ENCODE peak calls at places on chromosomes 5 and 9, in ten cellular contexts. D is omental fat pad; I is HCT116; P is keratinocyte; H is CD8-positive, alpha-beta T cell; U is dorsolateral prefrontal cortex; K is GM12865; X is left ventricle myocardium inferior; L is foreskin fibroblast; O is retinal pigment epithelial cell. A is an unnamed sample.

GRCh38 chr5:154236011-154236410 is 45.5 kb downstream of the GALNT10 start:
- DNase-seq in D (no peak), I (no peak), P (no peak), H (no peak), U (no peak), K (no peak), X (no peak), L (no peak), O (no peak), A (no peak)

GRCh38 chr9:71285191-71285656 is 163.8 kb upstream of the TRPM3 start:
- DNase-seq in D (no peak), I (peak; percentile 43), P (no peak), H (peak; percentile 29), U (peak; percentile 50), K (peak; percentile 70), X (no peak), L (peak; percentile 79), O (peak; percentile 16), A (peak; percentile 34)

GRCh38 chr9:125843646-125844045 is 96.5 kb downstream of the PBX3 start:
- DNase-seq in D (no peak), I (no peak), P (no peak), H (no peak), U (no peak), K (no peak), X (no peak), L (peak; percentile 43), O (peak; percentile 52), A (no peak)

GRCh38 chr5:170380361-170380951 is 8.7 kb downstream of the KCNMB1 start:
- DNase-seq in D (no peak), I (no peak), P (no peak), H (no peak), U (no peak), K (no peak), X (no peak), L (no peak), O (no peak), A (no peak)

GRCh38 chr5:65150599-65150998 is 331.1 kb downstream of the ADAMTS6 start:
- DNase-seq in D (no peak), I (no peak), P (no peak), H (no peak), U (no peak), K (no peak), X (no peak), L (no peak), O (no peak), A (no peak)

GRCh38 chr5:60410427-60410826 is 289.5 kb downstream of the DEPDC1B start:
- DNase-seq in D (no peak), I (no peak), P (no peak), H (no peak), U (no peak), K (peak; percentile 2), X (no peak), L (no peak), O (no peak), A (no peak)

GRCh38 chr9:105309531-105309931 is 65.1 kb downstream of the SLC44A1 start:
- DNase-seq in D (no peak), I (no peak), P (no peak), H (no peak), U (no peak), K (no peak), X (no peak), L (peak; percentile 32), O (no peak), A (no peak)

GRCh38 chr9:20623021-20623747 is 885 bp upstream of the MLLT3 start:
- DNase-seq in D (no peak), I (no peak), P (no peak), H (peak; percentile 62), U (peak; percentile 53), K (peak; percentile 69), X (peak; percentile 26), L (peak; percentile 55), O (no peak), A (peak; percentile 26)

GRCh38 chr9:74742792-74743389 is 144.8 kb downstream of the TRPM6 start:
- DNase-seq in D (no peak), I (peak; percentile 19), P (no peak), H (no peak), U (peak; percentile 54), K (peak; percentile 26), X (no peak), L (peak; percentile 74), O (no peak), A (no peak)

GRCh38 chr5:95595289-95595931 is 24.5 kb upstream of the GPR150 start:
- DNase-seq in D (no peak), I (no peak), P (no peak), H (no peak), U (no peak), K (no peak), X (no peak), L (no peak), O (no peak), A (no peak)

GRCh38 chr5:99099691-99100090 is 170.9 kb upstream of the CHD1 start:
- DNase-seq in D (no peak), I (no peak), P (no peak), H (no peak), U (no peak), K (no peak), X (no peak), L (no peak), O (no peak), A (no peak)

GRCh38 chr9:76223749-76224340 is 170.4 kb downstream of the RFK start:
- DNase-seq in D (no peak), I (no peak), P (no peak), H (no peak), U (no peak), K (no peak), X (no peak), L (peak; percentile 33), O (no peak), A (no peak)

DNA sequence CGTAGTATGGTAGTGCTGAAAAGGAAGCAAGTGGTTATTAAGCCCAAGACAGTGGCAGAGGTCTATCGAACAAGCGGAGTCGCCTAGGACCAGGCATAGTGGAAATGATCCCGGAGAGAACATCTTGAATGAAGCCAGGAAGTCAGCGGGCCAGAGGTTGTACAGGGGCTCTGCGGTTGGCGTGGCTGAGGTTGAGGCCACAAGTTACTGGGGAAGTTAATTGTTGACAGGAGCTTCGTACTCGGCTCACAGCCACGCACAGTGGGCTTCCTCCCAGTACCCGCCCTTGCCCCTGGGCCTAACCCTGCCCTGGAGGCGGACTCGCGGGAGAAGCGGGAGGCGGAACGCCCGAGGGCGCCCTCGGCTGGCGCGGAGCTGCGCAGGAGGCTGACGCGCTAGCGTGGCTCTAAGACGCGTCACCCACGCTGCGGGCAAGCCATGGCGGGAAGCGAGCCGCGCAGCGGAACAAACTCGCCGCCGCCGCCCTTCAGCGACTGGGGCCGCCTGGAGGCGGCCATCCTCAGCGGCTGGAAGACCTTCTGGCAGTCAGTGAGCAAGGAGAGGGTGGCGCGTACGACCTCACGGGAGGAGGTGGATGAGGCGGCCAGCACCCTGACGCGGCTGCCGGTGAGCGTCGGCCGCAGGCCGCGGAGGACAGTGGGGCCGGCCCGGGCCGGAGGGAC is at the start of gene FBXO4:
- DNase-seq in D (peak; percentile 34), I (peak; percentile 61), P (no peak), H (peak; percentile 88), U (peak; percentile 81), K (peak; percentile 93), X (peak; percentile 89), L (peak; percentile 96), O (no peak), A (peak; percentile 82)
- TF ChIP-seq CTCF in D (no peak), I (peak; percentile 24), P (peak; percentile 49), H (peak; percentile 57), U (peak; percentile 34), K (peak; percentile 68), X (peak; percentile 65), L (peak; percentile 46), O (peak; percentile 58), A (peak; percentile 90)

GRCh38 chr5:89613222-89613956 is 730.4 kb upstream of the MEF2C start:
- DNase-seq in D (no peak), I (no peak), P (no peak), H (no peak), U (no peak), K (peak; percentile 59), X (no peak), L (no peak), O (no peak), A (peak; percentile 52)

DNA sequence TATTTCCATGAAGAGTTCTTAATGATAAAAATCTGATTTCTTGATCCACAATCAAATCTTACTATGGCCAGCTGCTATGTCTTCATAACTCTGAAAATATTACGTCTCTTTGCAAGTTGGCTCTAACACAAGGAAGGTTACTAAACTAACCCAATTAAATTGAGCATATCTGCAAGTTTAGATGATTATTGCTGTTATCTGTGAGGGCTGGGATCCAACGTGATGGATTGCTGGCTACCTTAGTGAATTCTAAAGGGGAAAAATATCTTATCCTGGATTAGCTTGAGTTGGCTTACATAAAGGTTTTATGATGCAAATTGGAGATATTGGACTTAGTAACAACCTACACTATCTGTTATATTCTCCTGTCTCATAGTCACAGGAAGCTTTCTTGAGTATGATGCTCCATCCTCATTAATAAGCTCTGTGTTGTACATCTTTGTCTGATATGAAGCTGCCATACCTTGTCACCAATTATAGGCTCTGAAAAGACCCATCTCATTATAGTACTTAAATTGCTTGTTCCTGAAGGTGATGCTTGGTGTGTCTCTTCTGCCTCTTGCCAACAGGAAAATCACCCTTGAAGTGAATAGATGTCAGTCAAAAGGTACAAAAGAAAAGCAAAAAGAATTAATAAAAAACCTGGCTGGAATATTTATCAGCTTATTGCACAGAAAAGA is 733.0 kb upstream of the MEF2C start:
- DNase-seq in D (no peak), I (no peak), P (no peak), H (no peak), U (no peak), K (no peak), X (no peak), L (no peak), O (no peak), A (no peak)
- TF ChIP-seq CTCF in D (no peak), I (no peak), P (no peak), H (no peak), U (no peak), K (no peak), X (no peak), L (no peak), O (no peak), A (no peak)

GRCh38 chr5:43469671-43470396 is 13.8 kb downstream of the TMEM267 start:
- DNase-seq in D (no peak), I (no peak), P (no peak), H (no peak), U (no peak), K (no peak), X (no peak), L (no peak), O (no peak), A (no peak)
- TF ChIP-seq CTCF in D (no peak), I (no peak), P (peak; percentile 28), H (no peak), U (no peak), K (no peak), X (no peak), L (no peak), O (no peak), A (no peak)

DNA sequence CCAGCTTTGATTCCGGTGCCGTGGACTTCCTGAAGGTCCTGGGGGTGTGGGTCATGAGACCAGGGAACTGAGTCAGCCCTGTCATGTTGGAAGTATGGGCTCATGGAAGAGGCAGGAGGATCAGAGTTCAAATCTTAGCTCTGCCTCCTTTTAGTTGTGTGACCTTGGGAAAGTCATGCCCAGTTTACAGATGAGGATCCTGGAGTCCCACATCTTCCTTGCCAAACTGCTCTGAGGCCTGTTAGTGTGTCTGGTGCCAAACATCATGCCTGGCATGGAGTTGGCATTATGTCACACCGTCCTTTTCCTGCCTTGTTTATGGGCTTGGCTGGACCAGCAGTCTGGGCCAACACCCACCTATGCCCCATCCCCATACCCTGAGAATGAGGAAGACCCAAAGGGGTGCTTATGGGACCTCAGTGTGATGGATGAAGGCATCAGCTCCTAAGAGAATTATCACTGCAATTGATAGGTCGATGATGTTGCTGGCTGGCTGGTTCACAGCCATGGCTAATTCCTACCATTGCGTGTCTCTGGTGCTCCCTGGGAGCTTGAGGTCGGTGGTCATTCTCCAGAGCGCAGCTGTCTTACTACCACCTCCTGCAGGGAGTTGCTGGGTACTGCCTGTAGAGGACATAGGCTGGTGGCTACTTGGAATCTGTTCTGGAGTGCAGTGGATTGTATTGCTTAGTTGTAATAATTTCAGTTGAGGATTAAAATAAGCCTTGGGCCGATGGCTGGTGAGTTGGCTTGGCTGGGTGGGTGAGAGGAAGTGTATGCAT is 140.5 kb upstream of the PITX1 start:
- DNase-seq in D (no peak), I (no peak), P (no peak), H (no peak), U (no peak), K (no peak), X (no peak), L (no peak), O (no peak), A (no peak)
- TF ChIP-seq CTCF in D (no peak), I (peak; percentile 17), P (peak; percentile 8), H (no peak), U (no peak), K (peak; percentile 24), X (no peak), L (no peak), O (peak; percentile 26), A (no peak)